ENCODE peak calls at places on chromosomes 1 and 21, in eight cellular contexts. S, M, C, Y, I, P, R and T are unnamed samples.

GRCh38 chr1:30303387-30303786 is 420.0 kb downstream of the MATN1 start:
- DNase-seq in M (no peak), R (no peak), C (no peak), P (no peak), I (no peak), Y (no peak), S (no peak), T (no peak)

GRCh38 chr1:56577859-56578663 is 1.3 kb downstream of the PLPP3 start:
- DNase-seq in R (no peak), M (peak; percentile 81), Y (peak; percentile 63), P (peak; percentile 48), C (peak; percentile 84), I (peak; percentile 60), S (peak; percentile 87), T (peak; percentile 74)

GRCh38 chr1:149885364-149886111 is 13.8 kb upstream of the BOLA1 start:
- DNase-seq in M (peak; percentile 96), S (peak; percentile 94), C (peak; percentile 93), I (peak; percentile 85), Y (peak; percentile 96), R (peak; percentile 59), P (peak; percentile 81), T (peak; percentile 86)

GRCh38 chr1:178490136-178490535 is 6.6 kb downstream of the CLEC20A start:
- DNase-seq in I (no peak), C (no peak), M (no peak), R (no peak), Y (no peak), P (no peak), S (no peak), T (no peak)

GRCh38 chr21:35616090-35616489 is 444.2 kb downstream of the SETD4 start:
- DNase-seq in P (no peak), I (peak; percentile 87), M (no peak), S (no peak), C (no peak), R (no peak), Y (no peak), T (no peak)

GRCh38 chr1:38454236-38454635 is 405.3 kb downstream of the RRAGC start:
- DNase-seq in M (no peak), R (no peak), S (no peak), P (no peak), C (no peak), I (no peak), Y (no peak), T (no peak)

GRCh38 chr1:74222701-74223100 is 12.5 kb upstream of the TNNI3K start:
- DNase-seq in I (no peak), S (no peak), Y (no peak), R (no peak), P (no peak), C (no peak), M (no peak), T (no peak)

GRCh38 chr1:25645641-25646400 is 29.2 kb downstream of the MAN1C1 start:
- DNase-seq in C (no peak), M (no peak), Y (peak; percentile 42), R (no peak), P (no peak), I (no peak), S (no peak), T (no peak)

GRCh38 chr1:85448358-85448757 is 16.6 kb downstream of the DDAH1 start:
- DNase-seq in S (no peak), R (no peak), Y (no peak), M (no peak), P (no peak), C (no peak), I (peak; percentile 39), T (no peak)

GRCh38 chr1:161013104-161013590 is 7.8 kb downstream of the F11R start:
- DNase-seq in M (no peak), Y (peak; percentile 51), R (no peak), P (no peak), S (no peak), C (no peak), I (no peak), T (no peak)

GRCh38 chr1:46673749-46674182 is 2.1 kb downstream of the TEX38 start:
- DNase-seq in I (peak; percentile 40), S (no peak), Y (no peak), C (no peak), P (no peak), R (no peak), M (no peak), T (no peak)

GRCh38 chr1:41776896-41777431 is 141.8 kb downstream of the HIVEP3 start:
- DNase-seq in P (no peak), I (no peak), Y (no peak), M (no peak), C (peak; percentile 86), R (no peak), S (no peak), T (no peak)

GRCh38 chr1:180261524-180262160 is 31.6 kb downstream of the LHX4 start:
- DNase-seq in R (no peak), M (no peak), S (peak; percentile 31), I (peak; percentile 34), C (no peak), Y (no peak), P (no peak), T (no peak)

GRCh38 chr1:223482766-223483165 is 89.6 kb downstream of the CCDC185 start:
- DNase-seq in Y (no peak), P (no peak), C (no peak), I (no peak), M (no peak), R (no peak), S (no peak), T (no peak)

GRCh38 chr1:31723828-31724359 is 20.1 kb upstream of the COL16A1 start:
- DNase-seq in I (peak; percentile 67), M (no peak), R (peak; percentile 41), P (peak; percentile 45), S (no peak), Y (peak; percentile 69), C (peak; percentile 74), T (peak; percentile 80)

GRCh38 chr1:21741206-21741605 is 41.7 kb downstream of the USP48 start:
- DNase-seq in P (no peak), Y (no peak), R (no peak), M (no peak), C (no peak), S (no peak), I (no peak), T (no peak)

GRCh38 chr1:234647245-234647644 is 37.3 kb upstream of the IRF2BP2 start:
- DNase-seq in R (no peak), I (no peak), Y (peak; percentile 73), S (no peak), M (no peak), P (no peak), C (no peak), T (peak; percentile 16)

GRCh38 chr1:224894915-224895314 is 34.6 kb upstream of the DNAH14 start:
- DNase-seq in S (no peak), Y (no peak), M (no peak), R (no peak), C (no peak), I (peak; percentile 56), P (no peak), T (no peak)

GRCh38 chr1:12583484-12583883 is 34.5 kb downstream of the DHRS3 start:
- DNase-seq in Y (no peak), R (no peak), M (no peak), S (no peak), P (no peak), C (no peak), I (no peak), T (no peak)

GRCh38 chr21:34889287-34889536 is 159.9 kb downstream of the RUNX1 start:
- DNase-seq in M (no peak), S (peak; percentile 91), R (peak; percentile 51), I (peak; percentile 79), C (peak; percentile 57), Y (peak; percentile 68), P (peak; percentile 36), T (peak; percentile 47)

GRCh38 chr21:41764558-41765392 is 2.1 kb downstream of the RIPK4 start:
- DNase-seq in C (peak; percentile 75), I (no peak), Y (no peak), M (no peak), S (peak; percentile 41), R (no peak), P (no peak), T (no peak)

GRCh38 chr21:16159213-16159970 is 429.6 kb downstream of the USP25 start:
- DNase-seq in Y (no peak), P (no peak), C (no peak), M (no peak), S (no peak), I (peak; percentile 68), R (no peak), T (no peak)

DNA sequence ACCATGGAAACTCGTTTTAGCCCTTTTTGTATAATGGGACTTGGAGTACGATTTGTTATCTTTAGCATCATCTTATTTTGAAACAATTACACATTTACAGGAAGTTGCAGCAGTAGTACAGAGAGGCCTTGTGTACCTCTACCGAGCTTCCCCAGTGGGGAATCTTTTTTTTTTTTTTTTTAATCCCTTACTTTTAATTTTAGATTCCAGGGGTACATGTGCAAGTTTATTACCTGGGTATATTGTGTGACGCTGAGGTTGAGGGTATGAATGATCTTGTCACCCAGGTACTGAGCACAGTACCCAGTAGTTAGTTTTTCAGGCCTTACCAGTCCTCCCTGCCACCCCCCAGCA is 45.9 kb downstream of the HHAT start:
- DNase-seq in S (no peak), P (no peak), R (no peak), C (no peak), Y (no peak), I (no peak), M (no peak), T (no peak)
- TF ChIP-seq CTCF in S (no peak), P (no peak), R (no peak), C (no peak), Y (no peak), I (no peak), M (no peak), T (no peak)

GRCh38 chr1:29260531-29260930 is 24.2 kb downstream of the PTPRU start:
- DNase-seq in R (no peak), Y (no peak), C (no peak), P (no peak), I (no peak), M (no peak), S (no peak), T (no peak)
- H3K4me3 ChIP-seq in R (no peak overlapping the region), Y (no peak overlapping the region), C (no peak overlapping the region), P (no peak overlapping the region), I (peak overlapping the region; percentile 58), M (no peak overlapping the region), S (no peak overlapping the region), T (no peak overlapping the region)

GRCh38 chr1:24114753-24115152 is 2.8 kb upstream of the MYOM3 start:
- DNase-seq in R (no peak), M (no peak), S (peak; percentile 18), P (no peak), I (no peak), C (no peak), Y (no peak), T (no peak)
- H3K36me3 ChIP-seq in R (no peaks in the 10 kb centered on the region), M (no peaks in the 10 kb centered on the region), S (no peaks in the 10 kb centered on the region), P (no peaks in the 10 kb centered on the region), I (no peaks in the 10 kb centered on the region), C (no peaks in the 10 kb centered on the region), Y (no peaks in the 10 kb centered on the region), T (no peaks in the 10 kb centered on the region)

DNA sequence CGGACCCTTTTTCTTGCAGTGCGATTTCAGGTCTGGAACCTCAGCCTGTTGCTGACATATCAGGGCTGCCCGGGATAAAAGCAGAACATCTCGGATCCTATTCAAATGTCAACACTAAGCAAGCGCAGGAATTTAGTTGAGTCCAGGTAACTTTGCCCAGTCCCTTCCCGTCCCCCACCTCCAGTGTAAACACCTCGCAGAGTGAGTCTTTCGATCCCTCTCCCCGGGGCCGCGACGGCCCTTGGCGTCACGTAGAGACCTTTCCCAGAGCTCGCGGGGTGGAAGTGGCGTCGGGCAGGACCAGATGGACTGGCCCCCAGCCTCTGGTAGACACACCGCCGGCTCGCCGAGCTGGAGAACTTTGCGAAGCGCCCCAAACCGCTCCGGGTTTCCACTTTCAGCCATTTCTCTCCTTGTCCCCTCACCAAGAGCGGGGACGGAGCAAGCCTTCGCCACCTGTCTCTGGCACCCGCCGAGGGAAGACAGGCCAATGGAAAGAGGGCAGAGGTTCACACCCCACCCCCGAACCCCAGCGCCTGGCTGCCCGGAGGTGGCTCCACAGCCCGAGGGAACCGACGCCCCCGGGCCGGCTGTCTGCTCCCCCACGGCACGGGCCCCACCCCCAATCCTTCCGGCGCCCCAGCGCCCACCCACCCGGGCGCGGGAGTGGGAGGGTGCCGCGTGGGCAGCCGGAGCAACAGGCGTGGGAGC is 570 bp downstream of the KCND3 start:
- DNase-seq in P (no peak), R (no peak), Y (no peak), M (no peak), C (peak; percentile 26), S (no peak), I (no peak), T (peak; percentile 23)
- TF ChIP-seq CTCF in P (no peak), R (no peak), Y (no peak), M (no peak), C (no peak), S (no peak), I (no peak), T (no peak)